ENCODE peak calls at places on chromosomes 3 and 15, in seven cellular contexts. One of them, this sample, is unnamed.

GRCh38 chr15:88702983-88703382 is 64.2 kb downstream of the ISG20 start:
- DNase-seq in HCT116: no peak
- DNase-seq in K562: no peak
- DNase-seq in H1: no peak
- DNase-seq in HepG2: no peak
- DNase-seq in GM12878: no peak
- DNase-seq in SK-N-SH: no peak
- DNase-seq in this sample: no peak

GRCh38 chr3:142445816-142446254 is 2.0 kb downstream of the XRN1 start:
- DNase-seq in H1: no peak
- DNase-seq in SK-N-SH: no peak
- DNase-seq in HepG2: peak; percentile 12
- DNase-seq in GM12878: peak; percentile 44
- DNase-seq in K562: no peak
- DNase-seq in HCT116: no peak
- DNase-seq in this sample: no peak

GRCh38 chr3:127483902-127484591 is 106.5 kb downstream of the TPRA1 start:
- DNase-seq in SK-N-SH: no peak
- DNase-seq in HCT116: no peak
- DNase-seq in H1: no peak
- DNase-seq in K562: no peak
- DNase-seq in GM12878: peak; percentile 38
- DNase-seq in HepG2: no peak
- DNase-seq in this sample: no peak

GRCh38 chr3:54527953-54528352 is 399.9 kb downstream of the LRTM1 start:
- DNase-seq in HCT116: no peak
- DNase-seq in HepG2: no peak
- DNase-seq in SK-N-SH: no peak
- DNase-seq in H1: no peak
- DNase-seq in GM12878: no peak
- DNase-seq in K562: no peak
- DNase-seq in this sample: no peak

GRCh38 chr3:165640970-165641369 is 196.3 kb downstream of the BCHE start:
- DNase-seq in HepG2: no peak
- DNase-seq in K562: no peak
- DNase-seq in SK-N-SH: no peak
- DNase-seq in GM12878: no peak
- DNase-seq in HCT116: no peak
- DNase-seq in H1: no peak
- DNase-seq in this sample: no peak

GRCh38 chr3:58000306-58000705 is 7.9 kb upstream of the FLNB start:
- DNase-seq in HCT116: no peak
- DNase-seq in HepG2: no peak
- DNase-seq in SK-N-SH: no peak
- DNase-seq in K562: no peak
- DNase-seq in H1: no peak
- DNase-seq in GM12878: no peak
- DNase-seq in this sample: no peak

GRCh38 chr3:53103566-53104296 is 26.5 kb downstream of the RFT1 start:
- DNase-seq in GM12878: no peak
- DNase-seq in K562: no peak
- DNase-seq in HepG2: no peak
- DNase-seq in SK-N-SH: no peak
- DNase-seq in HCT116: no peak
- DNase-seq in H1: no peak
- DNase-seq in this sample: no peak

GRCh38 chr15:63895787-63896218 is 62.1 kb upstream of the HERC1 start:
- DNase-seq in HCT116: no peak
- DNase-seq in GM12878: no peak
- DNase-seq in HepG2: no peak
- DNase-seq in H1: no peak
- DNase-seq in SK-N-SH: no peak
- DNase-seq in K562: no peak
- DNase-seq in this sample: no peak

GRCh38 chr15:48244923-48245322 is 38.8 kb downstream of the SLC12A1 start:
- DNase-seq in HCT116: no peak
- DNase-seq in H1: no peak
- DNase-seq in HepG2: no peak
- DNase-seq in GM12878: no peak
- DNase-seq in K562: no peak
- DNase-seq in SK-N-SH: no peak
- DNase-seq in this sample: no peak

GRCh38 chr3:168275662-168276061 is 179.9 kb upstream of the GOLIM4 start:
- DNase-seq in HepG2: no peak
- DNase-seq in HCT116: no peak
- DNase-seq in GM12878: no peak
- DNase-seq in SK-N-SH: no peak
- DNase-seq in K562: no peak
- DNase-seq in H1: no peak
- DNase-seq in this sample: no peak

GRCh38 chr15:97059276-97059675 is 728.8 kb downstream of the NR2F2 start:
- DNase-seq in H1: no peak
- DNase-seq in HCT116: no peak
- DNase-seq in SK-N-SH: no peak
- DNase-seq in HepG2: no peak
- DNase-seq in K562: no peak
- DNase-seq in GM12878: no peak
- DNase-seq in this sample: no peak

GRCh38 chr15:49282366-49282765 is 112.3 kb downstream of the GALK2 start:
- DNase-seq in K562: no peak
- DNase-seq in GM12878: no peak
- DNase-seq in H1: no peak
- DNase-seq in HepG2: no peak
- DNase-seq in HCT116: no peak
- DNase-seq in SK-N-SH: no peak
- DNase-seq in this sample: no peak

GRCh38 chr3:14121859-14122258 is 2.8 kb downstream of the CHCHD4 start:
- DNase-seq in GM12878: no peak
- DNase-seq in K562: peak; percentile 3
- DNase-seq in HepG2: no peak
- DNase-seq in HCT116: no peak
- DNase-seq in H1: no peak
- DNase-seq in SK-N-SH: no peak
- DNase-seq in this sample: no peak

GRCh38 chr15:69755571-69756310 is 303.1 kb downstream of the RPLP1 start:
- DNase-seq in HepG2: no peak
- DNase-seq in SK-N-SH: no peak
- DNase-seq in HCT116: no peak
- DNase-seq in K562: no peak
- DNase-seq in H1: no peak
- DNase-seq in GM12878: peak; percentile 93
- DNase-seq in this sample: no peak

GRCh38 chr3:154684440-154684839 is 254.4 kb upstream of the GPR149 start:
- DNase-seq in HepG2: no peak
- DNase-seq in H1: no peak
- DNase-seq in K562: no peak
- DNase-seq in GM12878: no peak
- DNase-seq in HCT116: no peak
- DNase-seq in SK-N-SH: no peak
- DNase-seq in this sample: no peak
- TF ChIP-seq JUND in HepG2: no peak
- TF ChIP-seq JUND in H1: no peak
- TF ChIP-seq JUND in K562: no peak
- TF ChIP-seq JUND in GM12878: no peak
- TF ChIP-seq JUND in HCT116: no peak
- TF ChIP-seq JUND in SK-N-SH: no peak
- TF ChIP-seq JUND in this sample: no peak

GRCh38 chr3:55719508-55719907 is 232.4 kb upstream of the WNT5A start:
- DNase-seq in SK-N-SH: no peak
- DNase-seq in GM12878: no peak
- DNase-seq in H1: no peak
- DNase-seq in K562: no peak
- DNase-seq in HCT116: no peak
- DNase-seq in HepG2: no peak
- DNase-seq in this sample: no peak
- TF ChIP-seq JUND in SK-N-SH: no peak
- TF ChIP-seq JUND in GM12878: no peak
- TF ChIP-seq JUND in H1: no peak
- TF ChIP-seq JUND in K562: no peak
- TF ChIP-seq JUND in HCT116: no peak
- TF ChIP-seq JUND in HepG2: no peak
- TF ChIP-seq JUND in this sample: no peak

GRCh38 chr3:122312826-122313225 is 12.2 kb upstream of the CSTA start:
- DNase-seq in HepG2: no peak
- DNase-seq in SK-N-SH: no peak
- DNase-seq in GM12878: no peak
- DNase-seq in H1: no peak
- DNase-seq in HCT116: no peak
- DNase-seq in K562: no peak
- DNase-seq in this sample: no peak

GRCh38 chr3:122315619-122316018 is 9.4 kb upstream of the CSTA start:
- DNase-seq in GM12878: no peak
- DNase-seq in SK-N-SH: no peak
- DNase-seq in HCT116: no peak
- DNase-seq in H1: peak; percentile 17
- DNase-seq in HepG2: no peak
- DNase-seq in K562: no peak
- DNase-seq in this sample: no peak

GRCh38 chr3:122316368-122316767 is 8.7 kb upstream of the CSTA start:
- DNase-seq in K562: no peak
- DNase-seq in H1: no peak
- DNase-seq in HepG2: no peak
- DNase-seq in SK-N-SH: no peak
- DNase-seq in HCT116: no peak
- DNase-seq in GM12878: no peak
- DNase-seq in this sample: no peak

GRCh38 chr3:122313261-122313660 is 11.8 kb upstream of the CSTA start:
- DNase-seq in K562: no peak
- DNase-seq in GM12878: no peak
- DNase-seq in HepG2: no peak
- DNase-seq in SK-N-SH: no peak
- DNase-seq in H1: no peak
- DNase-seq in HCT116: no peak
- DNase-seq in this sample: no peak

DNA sequence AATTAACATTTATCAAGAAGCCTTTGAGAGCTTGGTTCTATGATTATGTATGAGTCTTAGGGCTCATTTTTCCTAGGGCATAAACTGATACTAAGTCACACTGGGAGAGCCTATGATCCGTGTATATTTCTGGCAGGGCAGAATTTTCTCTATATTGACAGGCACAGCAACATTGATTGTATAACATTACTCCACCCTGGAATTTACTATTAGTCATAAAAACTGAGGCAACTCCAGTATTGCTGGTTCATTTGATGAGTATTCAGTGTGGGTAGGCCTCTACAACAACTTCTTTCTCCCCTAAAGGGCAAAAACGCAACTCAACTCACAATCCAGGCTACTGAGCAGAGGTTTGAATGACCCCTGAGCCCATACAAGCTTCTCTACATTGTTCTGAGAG is 10.6 kb upstream of the CSTA start:
- DNase-seq in GM12878: no peak
- DNase-seq in SK-N-SH: no peak
- DNase-seq in HepG2: no peak
- DNase-seq in H1: no peak
- DNase-seq in K562: no peak
- DNase-seq in HCT116: no peak
- DNase-seq in this sample: no peak
- TF ChIP-seq JUND in GM12878: no peak
- TF ChIP-seq JUND in SK-N-SH: no peak
- TF ChIP-seq JUND in HepG2: no peak
- TF ChIP-seq JUND in H1: no peak
- TF ChIP-seq JUND in K562: no peak
- TF ChIP-seq JUND in HCT116: no peak
- TF ChIP-seq JUND in this sample: no peak

DNA sequence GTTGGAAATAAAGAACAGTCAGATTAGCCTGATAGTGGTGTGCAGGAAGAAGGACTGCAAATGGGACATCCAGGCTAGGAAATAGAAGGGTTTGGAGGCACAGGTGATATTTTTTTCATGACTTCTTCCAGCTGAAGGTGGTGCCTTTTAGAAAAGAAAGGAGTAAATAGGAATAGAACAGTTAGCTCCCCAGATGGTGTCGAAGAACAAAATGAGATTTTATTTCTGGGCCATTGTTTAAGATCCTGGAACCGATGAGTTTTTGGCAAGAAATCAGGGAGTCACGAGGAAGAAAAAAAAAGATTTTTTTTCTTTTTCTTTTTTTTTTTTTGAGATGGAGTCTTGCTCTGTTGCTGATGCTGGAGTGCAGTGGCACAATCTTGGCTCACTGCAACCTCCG is 9.8 kb upstream of the NCK1 start:
- DNase-seq in SK-N-SH: no peak
- DNase-seq in H1: no peak
- DNase-seq in GM12878: no peak
- DNase-seq in K562: no peak
- DNase-seq in HepG2: no peak
- DNase-seq in HCT116: no peak
- DNase-seq in this sample: no peak
- TF ChIP-seq JUND in SK-N-SH: no peak
- TF ChIP-seq JUND in H1: no peak
- TF ChIP-seq JUND in GM12878: no peak
- TF ChIP-seq JUND in K562: no peak
- TF ChIP-seq JUND in HepG2: no peak
- TF ChIP-seq JUND in HCT116: no peak
- TF ChIP-seq JUND in this sample: no peak

DNA sequence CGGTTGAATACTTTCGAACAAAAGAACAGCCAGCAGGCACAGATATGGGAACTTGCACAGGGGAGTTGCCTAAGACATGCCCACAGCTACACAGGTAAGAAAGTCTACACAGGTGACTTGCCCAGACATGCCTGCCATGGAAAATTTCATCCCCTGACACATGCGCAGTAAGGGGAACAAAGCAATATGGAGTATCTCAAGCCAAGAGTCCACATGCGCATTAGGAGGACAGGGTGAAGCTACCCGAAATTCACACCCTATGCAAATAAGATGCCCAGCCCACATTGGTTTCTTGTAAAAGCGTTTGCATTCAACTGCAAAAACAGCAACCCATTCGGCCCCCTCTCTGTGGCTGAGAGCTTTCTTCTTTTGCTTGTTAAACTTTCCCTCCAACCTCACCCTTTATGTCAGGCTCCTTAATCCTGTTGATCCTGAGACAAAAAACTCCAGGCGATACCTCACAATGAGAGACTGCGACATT is 49.2 kb upstream of the TRPM1 start:
- DNase-seq in HepG2: no peak
- DNase-seq in K562: no peak
- DNase-seq in SK-N-SH: no peak
- DNase-seq in GM12878: no peak
- DNase-seq in H1: peak; percentile 41
- DNase-seq in HCT116: no peak
- DNase-seq in this sample: peak; percentile 15
- TF ChIP-seq JUND in HepG2: no peak
- TF ChIP-seq JUND in K562: no peak
- TF ChIP-seq JUND in SK-N-SH: no peak
- TF ChIP-seq JUND in GM12878: no peak
- TF ChIP-seq JUND in H1: no peak
- TF ChIP-seq JUND in HCT116: no peak
- TF ChIP-seq JUND in this sample: no peak

This sample was measured in T47D.